ENCODE peak calls at places on chromosomes 5 and 9, in eight cellular contexts. C is GM06990, G is Calu3, T is GM10248, L is mesothelial cell of epicardium, A is fibroblast of the aortic adventitia, R is psoas muscle, D is GM20000. I is an unnamed sample.

GRCh38 chr9:93184439-93185221 is 691 bp downstream of the WNK2 start:
- DNase-seq in C (no peak), G (peak), T (no peak), L (peak), A (no peak), R (no peak), D (peak), I (no peak)

GRCh38 chr5:124644138-124644537 is 102.3 kb downstream of the ZNF608 start:
- DNase-seq in C (no peak), G (no peak), T (no peak), L (no peak), A (no peak), R (no peak), D (no peak), I (no peak)

GRCh38 chr9:113155911-113156559 is 5.2 kb downstream of the SLC31A2 start:
- DNase-seq in C (no peak), G (no peak), T (no peak), L (no peak), A (no peak), R (no peak), D (no peak), I (no peak)

GRCh38 chr5:133944263-133945230 is 23.9 kb downstream of the C5orf15 start:
- DNase-seq in C (no peak), G (peak), T (peak), L (peak), A (peak), R (no peak), D (peak), I (peak)

GRCh38 chr9:127637322-127637847 is 25.3 kb downstream of the STXBP1 start:
- DNase-seq in C (no peak), G (no peak), T (no peak), L (no peak), A (peak), R (no peak), D (no peak), I (peak)

GRCh38 chr9:111003182-111003581 is 35.1 kb downstream of the LPAR1 start:
- DNase-seq in C (no peak), G (no peak), T (no peak), L (no peak), A (no peak), R (no peak), D (no peak), I (no peak)

GRCh38 chr9:82565188-82565966 is 497.6 kb downstream of the RASEF start:
- DNase-seq in C (no peak), G (no peak), T (no peak), L (no peak), A (no peak), R (no peak), D (no peak), I (no peak)

GRCh38 chr5:181160144-181160754 is 12.9 kb downstream of the OR2V2 start:
- DNase-seq in C (peak), G (no peak), T (peak), L (no peak), A (peak), R (peak), D (peak), I (no peak)

GRCh38 chr9:92965759-92966517 is 18.6 kb downstream of the FGD3 start:
- DNase-seq in C (no peak), G (no peak), T (no peak), L (no peak), A (no peak), R (no peak), D (no peak), I (no peak)

GRCh38 chr9:114397219-114397847 is 9.6 kb upstream of the AKNA start:
- DNase-seq in C (no peak), G (peak), T (no peak), L (no peak), A (no peak), R (no peak), D (no peak), I (no peak)

GRCh38 chr5:52283221-52283620 is 504.5 kb upstream of the ITGA1 start:
- DNase-seq in C (no peak), G (peak), T (no peak), L (no peak), A (no peak), R (no peak), D (no peak), I (no peak)

GRCh38 chr5:169307648-169308047 is 6.7 kb upstream of the SLIT3 start:
- DNase-seq in C (no peak), G (no peak), T (no peak), L (no peak), A (peak), R (no peak), D (no peak), I (no peak)

GRCh38 chr5:119427052-119427451 is 25.2 kb upstream of the HSD17B4 start:
- DNase-seq in C (no peak), G (no peak), T (no peak), L (no peak), A (no peak), R (no peak), D (no peak), I (no peak)

GRCh38 chr5:127970081-127970480 is 113.5 kb upstream of the SLC12A2 start:
- DNase-seq in C (no peak), G (no peak), T (no peak), L (no peak), A (no peak), R (no peak), D (no peak), I (no peak)

DNA sequence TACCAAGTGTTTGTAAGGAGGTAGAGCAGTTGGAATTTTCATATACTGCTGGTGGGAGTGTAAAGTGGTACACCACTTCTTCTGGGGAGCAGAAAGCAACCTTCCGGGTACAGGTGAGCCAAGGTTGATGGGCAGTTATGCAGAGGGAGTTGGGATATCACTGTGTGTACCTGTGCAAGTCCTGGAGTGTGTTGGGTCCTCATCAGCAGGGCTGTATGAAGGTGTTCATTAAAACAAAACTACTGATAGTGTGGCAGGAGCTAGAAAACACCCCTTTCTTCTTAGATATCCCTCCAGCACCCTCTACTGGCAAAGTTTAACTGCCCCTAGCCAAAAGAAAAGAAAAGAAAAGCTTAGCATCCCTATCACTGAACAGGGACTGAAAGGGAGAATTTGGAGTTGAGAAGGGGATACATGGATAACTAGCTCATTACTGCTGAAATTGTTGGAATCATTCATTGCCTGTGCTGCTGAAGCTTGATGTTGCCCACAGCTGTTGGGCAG is 10.7 kb downstream of the MARCHF6 start:
- DNase-seq in C (no peak), G (peak), T (no peak), L (no peak), A (no peak), R (no peak), D (no peak), I (no peak)
- TF ChIP-seq CTCF in C (peak), G (peak), T (no peak), L (no peak), A (no peak), R (peak), D (no peak), I (peak)

DNA sequence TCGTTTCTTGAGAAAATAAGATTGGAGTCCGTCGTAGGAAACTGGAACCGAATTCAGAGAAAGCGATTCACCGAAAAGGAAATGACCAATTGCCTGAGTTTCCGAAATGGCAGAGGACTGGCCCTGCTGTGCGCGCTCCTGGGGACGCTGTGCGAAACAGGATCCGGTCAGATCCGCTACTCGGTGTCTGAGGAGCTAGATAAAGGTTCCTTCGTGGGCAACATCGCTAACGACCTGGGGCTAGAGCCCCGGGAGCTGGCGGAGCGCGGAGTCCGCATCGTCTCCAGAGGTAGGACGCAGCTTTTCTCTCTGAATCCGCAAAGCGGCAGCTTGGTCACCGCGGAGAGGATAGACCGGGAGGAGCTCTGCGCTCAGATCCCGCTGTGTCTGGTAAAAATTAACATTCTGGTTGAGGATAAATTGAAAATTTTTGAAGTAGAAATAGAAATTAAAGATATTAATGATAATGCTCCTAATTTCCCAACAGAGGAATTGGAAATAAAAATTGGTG is 379 bp downstream of the PCDHGA3 start:
- DNase-seq in C (no peak), G (no peak), T (no peak), L (no peak), A (no peak), R (no peak), D (no peak), I (no peak)
- TF ChIP-seq CTCF in C (no peak), G (no peak), T (no peak), L (no peak), A (no peak), R (no peak), D (no peak), I (no peak)

GRCh38 chr5:74624009-74624408 is 16.5 kb downstream of the ENC1 start:
- DNase-seq in C (no peak), G (no peak), T (no peak), L (no peak), A (no peak), R (no peak), D (no peak), I (no peak)

GRCh38 chr5:74624931-74625505 is 15.5 kb downstream of the ENC1 start:
- DNase-seq in C (no peak), G (no peak), T (no peak), L (no peak), A (no peak), R (no peak), D (no peak), I (no peak)

GRCh38 chr5:74624501-74624900 is 16.0 kb downstream of the ENC1 start:
- DNase-seq in C (no peak), G (peak), T (no peak), L (no peak), A (no peak), R (no peak), D (no peak), I (no peak)

GRCh38 chr5:74626386-74627222 is 13.9 kb downstream of the ENC1 start:
- DNase-seq in C (no peak), G (no peak), T (no peak), L (no peak), A (no peak), R (no peak), D (no peak), I (no peak)

GRCh38 chr5:74625742-74626241 is 14.7 kb downstream of the ENC1 start:
- DNase-seq in C (no peak), G (peak), T (no peak), L (no peak), A (peak), R (no peak), D (no peak), I (no peak)
- TF ChIP-seq CTCF in C (peak), G (no peak), T (no peak), L (no peak), A (no peak), R (no peak), D (no peak), I (peak)

GRCh38 chr9:134398756-134399155 is 72.5 kb downstream of the RXRA start:
- DNase-seq in C (no peak), G (no peak), T (no peak), L (no peak), A (no peak), R (no peak), D (no peak), I (no peak)

GRCh38 chr9:134402182-134402581 is 75.9 kb downstream of the RXRA start:
- DNase-seq in C (no peak), G (no peak), T (no peak), L (no peak), A (no peak), R (no peak), D (no peak), I (no peak)

GRCh38 chr9:134400283-134400682 is 74.0 kb downstream of the RXRA start:
- DNase-seq in C (no peak), G (no peak), T (no peak), L (no peak), A (no peak), R (no peak), D (no peak), I (no peak)

GRCh38 chr9:134401391-134401790 is 75.1 kb downstream of the RXRA start:
- DNase-seq in C (no peak), G (no peak), T (no peak), L (no peak), A (no peak), R (no peak), D (no peak), I (no peak)

GRCh38 chr9:134399435-134400056 is 73.3 kb downstream of the RXRA start:
- DNase-seq in C (no peak), G (no peak), T (no peak), L (no peak), A (peak), R (no peak), D (no peak), I (no peak)
- TF ChIP-seq CTCF in C (peak), G (peak), T (peak), L (peak), A (peak), R (peak), D (no peak), I (peak)

DNA sequence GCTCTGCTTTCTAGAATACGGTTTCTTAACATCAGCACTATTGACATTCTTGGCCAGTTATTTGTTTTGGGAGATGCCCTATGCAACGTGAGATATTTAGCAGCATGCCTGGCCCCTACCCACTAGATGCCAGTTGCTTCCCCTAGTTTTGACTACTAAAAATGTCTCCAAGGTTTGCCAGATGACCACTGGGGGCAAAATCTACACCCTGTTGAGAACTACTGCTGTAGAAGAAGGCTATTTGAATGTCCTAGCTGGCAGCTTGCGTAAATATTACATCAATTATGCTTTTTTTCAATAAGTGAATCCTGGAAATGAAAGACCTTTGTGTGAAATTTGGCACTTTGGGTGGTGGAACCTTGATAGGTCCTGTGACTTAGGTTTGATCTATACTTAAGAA is 5.0 kb downstream of the NCBP1 start:
- DNase-seq in C (no peak), G (no peak), T (no peak), L (no peak), A (no peak), R (no peak), D (no peak), I (no peak)
- TF ChIP-seq CTCF in C (peak), G (no peak), T (no peak), L (no peak), A (peak), R (no peak), D (no peak), I (no peak)

GRCh38 chr9:74951725-74952151 is 974 bp downstream of the C9orf40 start:
- DNase-seq in C (peak), G (peak), T (peak), L (peak), A (peak), R (peak), D (peak), I (no peak)

GRCh38 chr9:74953235-74953741 is 576 bp upstream of the C9orf40 start:
- DNase-seq in C (no peak), G (no peak), T (no peak), L (no peak), A (peak), R (no peak), D (no peak), I (peak)

GRCh38 chr9:74950456-74950855 is 2.3 kb downstream of the C9orf40 start:
- DNase-seq in C (no peak), G (no peak), T (no peak), L (no peak), A (no peak), R (no peak), D (no peak), I (no peak)

GRCh38 chr9:74951107-74951720 is 1.5 kb downstream of the C9orf40 start:
- DNase-seq in C (no peak), G (no peak), T (no peak), L (no peak), A (no peak), R (no peak), D (no peak), I (no peak)

GRCh38 chr9:74952281-74953151 is at the start of gene C9orf40:
- DNase-seq in C (peak), G (peak), T (peak), L (peak), A (peak), R (peak), D (peak), I (peak)
- TF ChIP-seq CTCF in C (peak), G (peak), T (peak), L (peak), A (peak), R (peak), D (peak), I (peak)

GRCh38 chr9:120791161-120791560 is 2.1 kb downstream of the FBXW2 start:
- DNase-seq in C (no peak), G (no peak), T (no peak), L (no peak), A (peak), R (no peak), D (no peak), I (no peak)

GRCh38 chr9:120787906-120788305 is 5.3 kb downstream of the FBXW2 start:
- DNase-seq in C (no peak), G (no peak), T (no peak), L (no peak), A (no peak), R (no peak), D (no peak), I (no peak)

GRCh38 chr9:120792898-120793765 is at the start of gene FBXW2:
- DNase-seq in C (peak), G (peak), T (peak), L (peak), A (peak), R (peak), D (peak), I (peak)
- TF ChIP-seq CTCF in C (no peak), G (no peak), T (no peak), L (no peak), A (no peak), R (no peak), D (no peak), I (no peak)

GRCh38 chr5:141669519-141669918 is 12.5 kb downstream of the ARAP3 start:
- DNase-seq in C (no peak), G (no peak), T (no peak), L (no peak), A (no peak), R (no peak), D (no peak), I (no peak)
- TF ChIP-seq CTCF in C (no peak), G (no peak), T (peak), L (no peak), A (no peak), R (no peak), D (no peak), I (peak)

I was measured in HFF-Myc.